ENCODE peak calls at places on chromosome 12, in seven cellular contexts. I is hepatocyte, Q is Peyer's patch, N is GM23338, C is choroid plexus epithelial cell, B is mucosa of descending colon, S is SK-N-SH. E is an unnamed sample.

GRCh38 chr12:117580718-117581062 is 219.3 kb upstream of the NOS1 start:
- DNase-seq in S (peak; percentile 70), C (no peak), Q (no peak), N (peak; percentile 97), I (peak; percentile 11), B (peak; percentile 25), E (no peak)

GRCh38 chr12:32918890-32919791 is 22.6 kb upstream of the PKP2 start:
- DNase-seq in C (peak; percentile 97), B (no peak), N (peak; percentile 76), S (peak; percentile 66), Q (no peak), I (peak; percentile 70), E (peak; percentile 66)

GRCh38 chr12:121849660-121850059 is 9.0 kb downstream of the HPD start:
- DNase-seq in C (no peak), I (no peak), S (no peak), Q (no peak), N (peak; percentile 44), B (no peak), E (no peak)

GRCh38 chr12:118494776-118495175 is 118.4 kb downstream of the SUDS3 start:
- DNase-seq in S (no peak), B (no peak), C (no peak), Q (no peak), I (no peak), N (no peak), E (no peak)

GRCh38 chr12:38118632-38119031 is 197.9 kb upstream of the ALG10B start:
- DNase-seq in C (no peak), N (no peak), Q (no peak), S (no peak), I (no peak), B (no peak), E (no peak)

GRCh38 chr12:64221656-64222010 is 463 bp downstream of the KICS2 start:
- DNase-seq in S (peak; percentile 80), N (peak; percentile 96), C (peak; percentile 67), B (peak; percentile 94), Q (peak; percentile 86), I (peak; percentile 93), E (peak; percentile 91)

GRCh38 chr12:109947511-109947910 is 47.4 kb downstream of the TCHP start:
- DNase-seq in B (no peak), Q (no peak), N (no peak), C (peak; percentile 52), S (no peak), I (no peak), E (peak; percentile 65)

GRCh38 chr12:81077329-81077685 is 572 bp upstream of the ACSS3 start:
- DNase-seq in C (peak; percentile 66), S (no peak), B (no peak), N (peak; percentile 91), I (no peak), Q (no peak), E (peak; percentile 60)

GRCh38 chr12:51323317-51323960 is 535 bp downstream of the BIN2 start:
- DNase-seq in S (no peak), B (no peak), Q (peak; percentile 74), C (no peak), N (no peak), I (no peak), E (no peak)

GRCh38 chr12:31875609-31875964 is 83.6 kb upstream of the RESF1 start:
- DNase-seq in C (no peak), S (no peak), N (no peak), B (no peak), Q (no peak), I (no peak), E (no peak)
- H3K4me3 ChIP-seq in C (no peak overlapping the region), S (no peak overlapping the region), N (no peak overlapping the region), B (no peak overlapping the region), Q (no peak overlapping the region), I (no peak overlapping the region), E (no peak overlapping the region)

GRCh38 chr12:104142543-104142942 is 4.5 kb upstream of the NFYB start:
- DNase-seq in I (no peak), Q (no peak), C (no peak), S (no peak), N (peak; percentile 17), B (no peak), E (no peak)
- H3K4me3 ChIP-seq in I (no peak overlapping the region), Q (no peak overlapping the region), C (no peak overlapping the region), S (no peak overlapping the region), N (no peak overlapping the region), B (no peak overlapping the region), E (no peak overlapping the region)

DNA sequence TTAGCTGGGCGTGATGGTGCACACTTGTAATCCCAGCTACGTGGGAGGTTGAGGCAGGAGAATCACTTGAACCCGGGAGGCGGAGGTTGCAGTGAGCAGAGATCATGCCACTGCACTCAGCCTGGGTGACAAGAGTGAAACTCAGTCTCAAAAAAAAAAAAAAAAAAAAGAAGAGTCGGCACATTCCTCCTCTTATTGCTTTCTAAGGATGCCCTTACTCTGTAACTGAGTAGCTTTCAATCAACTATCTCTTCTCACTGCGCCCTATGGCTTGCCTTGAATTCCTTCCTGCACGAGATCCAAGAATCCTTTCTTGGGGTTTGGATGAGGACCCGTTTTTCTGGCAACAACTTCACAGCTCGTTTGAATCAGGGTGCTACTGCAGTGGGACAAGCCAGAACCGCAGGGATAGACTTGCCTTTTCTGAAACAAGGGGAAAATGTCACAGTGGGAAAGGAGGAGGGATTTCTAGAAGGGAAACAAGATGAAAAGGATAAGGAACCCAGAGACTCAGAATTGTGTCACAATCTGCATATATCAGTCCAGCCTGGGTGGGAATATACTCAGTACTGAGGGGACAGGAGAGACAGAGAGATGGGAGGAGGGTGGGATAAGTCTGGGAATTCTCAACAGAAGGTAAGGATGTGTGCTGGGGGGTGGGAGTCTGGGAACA is 16.1 kb upstream of the RND1 start:
- DNase-seq in I (no peak), C (no peak), S (no peak), B (no peak), Q (no peak), N (no peak), E (peak; percentile 33)
- H3K4me3 ChIP-seq in I (no peak overlapping the region), C (no peak overlapping the region), S (no peak overlapping the region), B (no peak overlapping the region), Q (no peak overlapping the region), N (peak overlapping the region; percentile 44), E (no peak overlapping the region)

GRCh38 chr12:105454688-105455087 is 124.2 kb downstream of the C12orf75 start:
- DNase-seq in C (no peak), S (no peak), Q (no peak), N (no peak), B (no peak), I (no peak), E (no peak)

GRCh38 chr12:105453306-105453705 is 122.8 kb downstream of the C12orf75 start:
- DNase-seq in S (no peak), N (no peak), B (no peak), C (no peak), Q (no peak), I (no peak), E (no peak)

GRCh38 chr12:105455250-105455649 is 124.8 kb downstream of the C12orf75 start:
- DNase-seq in C (no peak), S (no peak), B (no peak), I (no peak), N (no peak), Q (no peak), E (no peak)

GRCh38 chr12:105459760-105460325 is 129.4 kb downstream of the C12orf75 start:
- DNase-seq in B (no peak), I (no peak), N (no peak), C (no peak), S (no peak), Q (no peak), E (no peak)

DNA sequence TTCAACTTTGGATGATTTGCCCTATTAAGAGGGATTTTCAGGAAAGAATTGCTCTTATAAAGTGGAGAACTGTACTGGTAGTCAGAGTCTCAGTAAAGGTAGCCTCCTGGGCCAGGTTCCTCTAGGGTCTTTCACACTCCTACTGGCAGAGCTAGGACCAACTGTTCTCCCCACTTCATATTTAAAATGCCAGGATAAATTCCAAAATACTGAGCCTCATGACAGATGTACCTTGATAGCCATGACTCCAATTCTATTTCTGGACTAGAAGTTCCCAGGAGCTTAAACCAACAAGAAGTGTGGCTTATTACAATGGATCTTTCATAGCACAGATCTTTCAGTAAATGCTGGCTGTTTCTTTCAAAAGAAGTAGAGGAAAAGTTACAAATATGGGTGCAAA is 126.5 kb downstream of the C12orf75 start:
- DNase-seq in B (no peak), S (no peak), I (no peak), C (no peak), N (no peak), Q (no peak), E (no peak)
- H3K4me3 ChIP-seq in B (no peak overlapping the region), S (no peak overlapping the region), I (no peak overlapping the region), C (no peak overlapping the region), N (no peak overlapping the region), Q (no peak overlapping the region), E (no peak overlapping the region)

GRCh38 chr12:90209029-90209428 is 500.4 kb upstream of the ATP2B1 start:
- DNase-seq in C (no peak), S (no peak), N (no peak), I (no peak), Q (no peak), B (no peak), E (no peak)
- H3K4me3 ChIP-seq in C (no peak overlapping the region), S (no peak overlapping the region), N (no peak overlapping the region), I (no peak overlapping the region), Q (no peak overlapping the region), B (no peak overlapping the region), E (no peak overlapping the region)

GRCh38 chr12:2337031-2338010 is 284.5 kb downstream of the CACNA1C start:
- DNase-seq in Q (no peak), B (no peak), S (no peak), C (no peak), N (no peak), I (no peak), E (no peak)
- H3K4me3 ChIP-seq in Q (no peak overlapping the region), B (no peak overlapping the region), S (no peak overlapping the region), C (no peak overlapping the region), N (no peak overlapping the region), I (no peak overlapping the region), E (no peak overlapping the region)

DNA sequence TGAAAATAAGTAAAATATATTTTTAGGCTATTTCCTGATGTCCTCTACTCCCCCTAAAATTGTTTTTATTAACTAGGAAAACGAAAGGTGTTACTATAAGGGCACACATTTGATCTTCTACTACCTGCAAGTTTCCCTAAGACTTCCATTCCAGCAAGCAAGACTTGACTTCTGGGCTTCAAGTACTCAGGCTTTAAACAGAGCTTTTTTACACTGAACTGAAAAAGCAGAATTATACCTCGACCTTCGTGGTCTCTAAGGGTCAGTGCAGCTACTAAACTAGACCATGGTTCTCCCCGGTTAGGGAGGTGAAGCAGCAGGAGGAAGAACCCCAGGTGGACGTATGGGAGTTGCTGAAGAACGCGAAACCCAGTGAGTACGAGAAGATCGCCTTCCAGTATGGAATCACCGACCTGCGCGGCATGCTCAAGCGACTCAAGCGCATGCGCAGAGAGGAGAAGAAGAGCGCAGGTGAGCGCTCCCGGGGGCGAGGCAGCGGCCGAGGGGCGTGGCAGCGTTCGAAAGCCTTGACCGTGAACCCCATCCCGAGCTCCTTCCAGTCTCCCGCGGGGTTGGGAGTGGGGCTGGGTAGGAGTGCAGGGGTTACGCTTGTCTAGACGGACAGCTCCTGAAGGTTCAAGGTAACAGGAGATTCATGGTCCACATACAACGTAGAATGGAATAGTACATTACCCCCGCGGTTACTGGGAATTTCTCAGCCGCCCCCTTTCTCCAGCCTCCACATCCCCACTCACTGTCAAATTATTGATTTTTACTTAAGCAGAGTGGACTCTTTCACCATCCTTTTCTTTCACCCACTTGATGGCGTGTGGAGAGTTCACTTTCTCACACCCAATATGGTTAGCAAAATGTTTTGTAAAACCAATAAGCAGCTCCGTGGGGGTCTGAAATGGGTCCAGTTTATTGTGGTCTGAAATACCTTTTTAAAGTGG is 47.6 kb downstream of the MYBPC1 start:
- DNase-seq in B (peak; percentile 50), Q (no peak), C (no peak), S (peak; percentile 14), N (peak; percentile 94), I (peak; percentile 77), E (no peak)
- H3K4me3 ChIP-seq in B (no peak overlapping the region), Q (peak overlapping the region; percentile 20), C (peak overlapping the region; percentile 38), S (no peak overlapping the region), N (peak overlapping the region; percentile 51), I (peak overlapping the region; percentile 12), E (peak overlapping the region; percentile 1)

GRCh38 chr12:89156324-89156723 is 196.0 kb downstream of the DUSP6 start:
- DNase-seq in B (no peak), Q (no peak), N (no peak), C (no peak), I (no peak), S (no peak), E (no peak)
- H3K4me3 ChIP-seq in B (no peak overlapping the region), Q (no peak overlapping the region), N (no peak overlapping the region), C (no peak overlapping the region), I (no peak overlapping the region), S (no peak overlapping the region), E (no peak overlapping the region)

E was measured in cardiac muscle cell.